ENCODE peak calls at places on chromosomes 2 and 18, in five cellular contexts. One of them, this sample, is unnamed.

GRCh38 chr2:85399183-85399455 is 11.0 kb downstream of the CAPG start:
- DNase-seq in HEK293T: no peak
- DNase-seq in DMS53: no peak
- DNase-seq in H9: no peak
- DNase-seq in stomach: no peak
- DNase-seq in this sample: no peak

GRCh38 chr2:16031848-16032159 is 91.5 kb downstream of the MYCN start:
- DNase-seq in HEK293T: no peak
- DNase-seq in DMS53: peak
- DNase-seq in H9: no peak
- DNase-seq in stomach: peak
- DNase-seq in this sample: no peak

GRCh38 chr18:76860411-76860810 is 38.1 kb downstream of the ZNF236 start:
- DNase-seq in HEK293T: no peak
- DNase-seq in DMS53: no peak
- DNase-seq in H9: no peak
- DNase-seq in stomach: no peak
- DNase-seq in this sample: no peak

GRCh38 chr18:48009116-48009825 is 78.8 kb upstream of the SMAD2 start:
- DNase-seq in HEK293T: no peak
- DNase-seq in DMS53: no peak
- DNase-seq in H9: no peak
- DNase-seq in stomach: no peak
- DNase-seq in this sample: no peak

GRCh38 chr2:148568597-148568996 is 76.0 kb upstream of the EPC2 start:
- DNase-seq in HEK293T: no peak
- DNase-seq in DMS53: no peak
- DNase-seq in H9: no peak
- DNase-seq in stomach: no peak
- DNase-seq in this sample: no peak

GRCh38 chr2:170166735-170167134 is 11.2 kb upstream of the MYO3B start:
- DNase-seq in HEK293T: no peak
- DNase-seq in DMS53: no peak
- DNase-seq in H9: no peak
- DNase-seq in stomach: no peak
- DNase-seq in this sample: no peak

GRCh38 chr2:16973586-16974274 is 308.1 kb upstream of the CYRIA start:
- DNase-seq in HEK293T: no peak
- DNase-seq in DMS53: no peak
- DNase-seq in H9: no peak
- DNase-seq in stomach: no peak
- DNase-seq in this sample: no peak

GRCh38 chr18:8781671-8782070 is 76.3 kb downstream of the MTCL1 start:
- DNase-seq in HEK293T: no peak
- DNase-seq in DMS53: no peak
- DNase-seq in H9: no peak
- DNase-seq in stomach: no peak
- DNase-seq in this sample: no peak

GRCh38 chr2:105627530-105627929 is 117.2 kb upstream of the NCK2 start:
- DNase-seq in HEK293T: no peak
- DNase-seq in DMS53: no peak
- DNase-seq in H9: no peak
- DNase-seq in stomach: no peak
- DNase-seq in this sample: no peak

GRCh38 chr2:111173856-111174255 is 53.1 kb downstream of the BCL2L11 start:
- DNase-seq in HEK293T: no peak
- DNase-seq in DMS53: no peak
- DNase-seq in H9: no peak
- DNase-seq in stomach: no peak
- DNase-seq in this sample: no peak

GRCh38 chr2:70371753-70372152 is 69.9 kb upstream of the FAM136A start:
- DNase-seq in HEK293T: no peak
- DNase-seq in DMS53: no peak
- DNase-seq in H9: no peak
- DNase-seq in stomach: no peak
- DNase-seq in this sample: no peak

GRCh38 chr2:7726989-7727388 is 809.8 kb downstream of the RNF144A start:
- DNase-seq in HEK293T: no peak
- DNase-seq in DMS53: no peak
- DNase-seq in H9: no peak
- DNase-seq in stomach: no peak
- DNase-seq in this sample: no peak

GRCh38 chr2:224195954-224196571 is 157.0 kb upstream of the SERPINE2 start:
- DNase-seq in HEK293T: no peak
- DNase-seq in DMS53: no peak
- DNase-seq in H9: no peak
- DNase-seq in stomach: no peak
- DNase-seq in this sample: no peak

GRCh38 chr2:159073256-159073655 is 104.8 kb downstream of the TANC1 start:
- DNase-seq in HEK293T: no peak
- DNase-seq in DMS53: no peak
- DNase-seq in H9: no peak
- DNase-seq in stomach: no peak
- DNase-seq in this sample: no peak

GRCh38 chr2:239400000-239400831 is 604 bp downstream of the HDAC4 start:
- DNase-seq in HEK293T: peak
- DNase-seq in DMS53: peak
- DNase-seq in H9: peak
- DNase-seq in stomach: no peak
- DNase-seq in this sample: no peak

GRCh38 chr2:204967199-204967995 is 422.1 kb downstream of the PARD3B start:
- DNase-seq in HEK293T: no peak
- DNase-seq in DMS53: no peak
- DNase-seq in H9: no peak
- DNase-seq in stomach: no peak
- DNase-seq in this sample: peak

GRCh38 chr2:136986605-136987221 is 221.4 kb downstream of the THSD7B start:
- DNase-seq in HEK293T: no peak
- DNase-seq in DMS53: no peak
- DNase-seq in H9: no peak
- DNase-seq in stomach: no peak
- DNase-seq in this sample: no peak

GRCh38 chr18:34909637-34910364 is 131.4 kb upstream of the MAPRE2 start:
- DNase-seq in HEK293T: no peak
- DNase-seq in DMS53: no peak
- DNase-seq in H9: no peak
- DNase-seq in stomach: no peak
- DNase-seq in this sample: no peak

GRCh38 chr2:224401641-224402342 is at the start of gene FAM124B:
- DNase-seq in HEK293T: peak
- DNase-seq in DMS53: no peak
- DNase-seq in H9: no peak
- DNase-seq in stomach: peak
- DNase-seq in this sample: no peak

GRCh38 chr2:45851576-45852304 is 200.3 kb downstream of the PRKCE start:
- DNase-seq in HEK293T: no peak
- DNase-seq in DMS53: peak
- DNase-seq in H9: no peak
- DNase-seq in stomach: no peak
- DNase-seq in this sample: no peak

GRCh38 chr2:240230424-240230945 is 90.0 kb upstream of the OTOS start:
- DNase-seq in HEK293T: no peak
- DNase-seq in DMS53: no peak
- DNase-seq in H9: no peak
- DNase-seq in stomach: peak
- DNase-seq in this sample: peak

This sample was measured in NCI-H524 treated with DMSO at 0.1 percent for 48 hours.